ENCODE peak calls at places on chromosomes 13 and 19, in five cellular contexts. J is A549, R is endothelial cell of umbilical vein, L is HepG2, C is K562. Y is an unnamed sample.

GRCh38 chr19:40055049-40055448 is 982 bp downstream of the ZNF780B start:
- DNase-seq in R (no peak), L (no peak), J (no peak), C (peak; percentile 48), Y (no peak)

GRCh38 chr13:60453490-60453889 is 56.5 kb downstream of the TDRD3 start:
- DNase-seq in C (no peak), J (no peak), R (no peak), L (no peak), Y (no peak)

GRCh38 chr19:6697291-6697690 is 23.2 kb downstream of the C3 start:
- DNase-seq in L (no peak), C (no peak), J (no peak), R (no peak), Y (peak; percentile 45)

GRCh38 chr13:64704121-64704520 is 2526.0 kb downstream of the PCDH9 start:
- DNase-seq in L (no peak), C (no peak), R (no peak), J (no peak), Y (no peak)

GRCh38 chr13:44013666-44014291 is 134.1 kb downstream of the LACC1 start:
- DNase-seq in L (no peak), C (no peak), J (no peak), R (peak; percentile 88), Y (no peak)

GRCh38 chr13:24149306-24150032 is 11.1 kb upstream of the SPATA13 start:
- DNase-seq in J (no peak), L (no peak), C (no peak), R (no peak), Y (no peak)

GRCh38 chr19:16078759-16079707 is 2.7 kb downstream of the TPM4 start:
- DNase-seq in R (peak; percentile 98), J (peak; percentile 85), C (peak; percentile 86), L (peak; percentile 79), Y (peak; percentile 86)

GRCh38 chr13:27667946-27668345 is 46.3 kb downstream of the POLR1D start:
- DNase-seq in J (no peak), C (peak; percentile 42), L (no peak), R (no peak), Y (no peak)

GRCh38 chr13:91400094-91400462 is 1.7 kb downstream of the GPC5 start:
- DNase-seq in C (no peak), L (no peak), R (no peak), J (no peak), Y (peak; percentile 19)

GRCh38 chr13:41543664-41544300 is 86.4 kb downstream of the RGCC start:
- DNase-seq in J (no peak), C (no peak), R (no peak), L (no peak), Y (no peak)

GRCh38 chr13:97448503-97449251 is 14.7 kb downstream of the RAP2A start:
- DNase-seq in C (no peak), R (no peak), J (no peak), L (no peak), Y (no peak)

GRCh38 chr13:100514788-100515409 is 73.7 kb downstream of the GGACT start:
- DNase-seq in J (peak; percentile 67), C (peak; percentile 80), L (peak; percentile 56), R (peak; percentile 79), Y (peak; percentile 80)

GRCh38 chr19:2077833-2078619 is 18.1 kb downstream of the MOB3A start:
- DNase-seq in R (no peak), J (no peak), L (no peak), C (no peak), Y (no peak)

GRCh38 chr13:41668130-41668757 is 210.9 kb downstream of the RGCC start:
- DNase-seq in J (peak; percentile 90), L (peak; percentile 96), R (peak; percentile 94), C (peak; percentile 45), Y (peak; percentile 90)

GRCh38 chr13:97191143-97191542 is 31.0 kb upstream of the MBNL2 start:
- DNase-seq in R (no peak), C (peak; percentile 50), L (no peak), J (no peak), Y (peak; percentile 7)

GRCh38 chr13:100789481-100789880 is 114.9 kb upstream of the TMTC4 start:
- DNase-seq in L (peak; percentile 20), C (no peak), R (peak; percentile 5), J (no peak), Y (no peak)

GRCh38 chr19:4692275-4693077 is 22.3 kb upstream of the MYDGF start:
- DNase-seq in C (no peak), R (no peak), L (no peak), J (no peak), Y (no peak)

GRCh38 chr13:25085125-25085742 is 10.7 kb upstream of the PABPC3 start:
- DNase-seq in J (peak; percentile 44), R (peak; percentile 27), C (no peak), L (peak; percentile 23), Y (peak; percentile 59)

GRCh38 chr19:44623080-44623479 is 9.7 kb downstream of the IGSF23 start:
- DNase-seq in L (no peak), R (peak; percentile 80), C (no peak), J (no peak), Y (peak; percentile 65)

GRCh38 chr19:18605546-18606280 is 886 bp downstream of the CRLF1 start:
- DNase-seq in C (no peak), R (no peak), J (no peak), L (no peak), Y (no peak)

GRCh38 chr19:54464044-54464623 is 556 bp upstream of the LENG9 start:
- DNase-seq in C (peak; percentile 91), R (peak; percentile 61), J (peak; percentile 99), L (peak; percentile 96), Y (peak; percentile 90)

GRCh38 chr13:27005976-27006518 is 165.6 kb downstream of the USP12 start:
- DNase-seq in J (no peak), R (no peak), C (no peak), L (no peak), Y (no peak)

GRCh38 chr13:61036715-61037114 is 378.9 kb downstream of the PCDH20 start:
- DNase-seq in C (no peak), R (no peak), J (no peak), L (no peak), Y (no peak)

GRCh38 chr13:101648766-101649489 is 196.5 kb downstream of the ITGBL1 start:
- DNase-seq in L (no peak), C (no peak), R (no peak), J (peak; percentile 16), Y (no peak)

GRCh38 chr13:44921931-44922758 is 67.1 kb downstream of the NUFIP1 start:
- DNase-seq in L (peak; percentile 81), C (no peak), J (peak; percentile 92), R (peak; percentile 55), Y (no peak)

GRCh38 chr19:13154911-13155471 is 4.8 kb downstream of the IER2 start:
- DNase-seq in J (no peak), L (peak; percentile 75), C (peak; percentile 50), R (peak; percentile 62), Y (peak; percentile 79)
- TF ChIP-seq CTCF in J (peak; percentile 15), L (peak; percentile 38), C (peak; percentile 27), R (peak; percentile 47), Y (no peak)

GRCh38 chr13:93325303-93326297 is 99.0 kb downstream of the GPC6 start:
- DNase-seq in L (no peak), C (no peak), R (no peak), J (no peak), Y (no peak)

GRCh38 chr13:93316848-93317247 is 90.2 kb downstream of the GPC6 start:
- DNase-seq in L (no peak), J (no peak), R (no peak), C (no peak), Y (no peak)

GRCh38 chr13:93326427-93326826 is 99.8 kb downstream of the GPC6 start:
- DNase-seq in J (no peak), R (no peak), L (no peak), C (no peak), Y (no peak)

GRCh38 chr13:93318538-93318937 is 91.9 kb downstream of the GPC6 start:
- DNase-seq in C (no peak), L (peak; percentile 3), J (peak; percentile 4), R (no peak), Y (peak; percentile 65)

DNA sequence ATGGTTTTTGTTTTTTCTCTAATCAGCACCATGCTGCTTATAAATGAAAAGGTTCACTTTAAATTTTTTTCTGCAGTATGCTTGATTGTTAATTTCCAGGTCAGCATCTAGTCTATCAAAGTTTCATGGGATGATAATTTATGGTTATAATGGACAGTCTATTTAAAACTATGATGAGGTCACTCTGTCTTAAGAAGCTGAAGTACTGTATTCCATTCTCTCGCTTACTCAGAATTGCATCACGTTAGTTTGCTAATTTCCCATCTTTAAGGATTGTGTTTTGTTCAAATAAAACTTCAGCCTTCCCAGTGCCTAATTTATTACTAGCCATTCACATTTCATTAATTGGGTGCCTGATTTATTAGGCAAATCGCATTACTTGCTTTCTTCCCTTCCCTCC is 94.3 kb downstream of the GPC6 start:
- DNase-seq in C (no peak), L (no peak), J (no peak), R (no peak), Y (no peak)
- TF ChIP-seq MAX in C (no peak), L (no peak), J (no peak), R (no peak), Y (no peak)

DNA sequence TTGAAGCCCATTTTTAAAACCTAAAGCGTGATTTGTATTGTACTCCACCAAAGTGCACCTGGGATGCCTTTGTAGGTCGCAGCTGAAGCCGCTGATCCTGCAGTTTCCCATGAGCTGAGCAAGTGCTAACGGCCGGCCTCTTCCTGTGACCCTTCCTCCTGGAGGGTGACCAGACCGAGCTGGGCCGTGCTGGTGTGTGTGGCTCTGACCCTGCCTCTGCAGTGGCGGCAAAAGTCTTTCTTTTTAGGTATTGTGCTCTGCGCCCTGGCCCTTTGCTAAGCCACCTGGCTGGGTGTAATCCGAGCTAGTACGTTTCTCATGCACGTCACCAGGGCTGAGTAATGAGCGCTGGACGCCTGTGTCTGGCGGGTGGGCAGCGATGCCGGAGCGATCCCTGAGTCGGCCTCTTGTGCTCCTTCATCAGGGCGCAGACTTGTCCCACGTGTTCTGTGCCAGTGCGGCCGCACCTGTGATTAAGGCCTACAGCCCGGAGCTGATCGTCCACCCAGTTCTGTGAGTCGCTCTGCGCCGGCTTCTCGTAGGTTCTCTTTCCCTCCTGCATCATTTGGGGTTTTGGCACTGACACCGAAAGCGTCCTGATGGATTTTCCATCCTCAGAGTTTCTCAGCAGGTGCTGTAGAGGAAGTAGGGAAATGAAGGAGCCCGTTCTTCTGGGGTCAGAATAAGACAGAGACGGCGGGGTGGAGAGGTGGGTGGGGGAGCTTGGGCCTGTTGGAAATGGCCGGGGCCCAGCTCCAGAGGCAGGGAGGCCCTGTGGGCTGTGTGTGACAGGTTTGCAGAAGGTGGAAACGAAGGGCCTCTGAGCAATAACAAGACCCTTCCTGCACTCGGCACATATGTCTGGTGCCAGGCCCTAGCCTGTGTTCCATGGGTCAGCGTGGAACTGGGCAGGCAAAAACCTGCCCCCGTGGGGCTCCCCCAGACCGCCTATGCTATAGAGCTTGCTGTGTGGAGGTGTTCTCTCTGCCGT is 9.7 kb downstream of the NAXD start:
- DNase-seq in C (no peak), J (no peak), R (no peak), L (no peak), Y (no peak)
- TF ChIP-seq MYC in C (no peak), J (no peak), R (no peak), L (no peak), Y (no peak)

GRCh38 chr19:49073514-49074378 is 1.2 kb upstream of the KCNA7 start:
- DNase-seq in J (peak; percentile 73), L (peak; percentile 32), C (peak; percentile 84), R (no peak), Y (peak; percentile 68)
- TF ChIP-seq CTCF in J (peak; percentile 62), L (peak; percentile 47), C (peak; percentile 79), R (peak; percentile 8), Y (peak; percentile 50)